ENCODE peak calls at places on chromosomes 5 and 9, in seven cellular contexts. I, X, N, E, J, S and L are unnamed samples.

GRCh38 chr5:76084496-76085285 is 1.5 kb downstream of the SV2C start:
- DNase-seq in I (no peak), X (peak; percentile 25), N (no peak), E (no peak), J (no peak), S (peak; percentile 4), L (peak; percentile 26)

GRCh38 chr9:121499427-121500164 is at the start of gene GGTA1:
- DNase-seq in I (peak; percentile 12), X (peak; percentile 49), N (no peak), E (peak; percentile 67), J (peak; percentile 13), S (peak; percentile 27), L (no peak)

GRCh38 chr5:73444499-73445432 is 3.8 kb downstream of the FOXD1 start:
- DNase-seq in I (no peak), X (peak; percentile 53), N (no peak), E (no peak), J (no peak), S (peak; percentile 5), L (no peak)

GRCh38 chr5:23820764-23821471 is 313.5 kb downstream of the PRDM9 start:
- DNase-seq in I (no peak), X (peak; percentile 18), N (no peak), E (no peak), J (no peak), S (no peak), L (no peak)

GRCh38 chr9:20363233-20363632 is 259.1 kb downstream of the MLLT3 start:
- DNase-seq in I (no peak), X (no peak), N (no peak), E (no peak), J (no peak), S (no peak), L (no peak)

GRCh38 chr5:96861044-96861443 is 15.3 kb upstream of the ERAP2 start:
- DNase-seq in I (no peak), X (no peak), N (no peak), E (no peak), J (no peak), S (no peak), L (no peak)

GRCh38 chr5:139226131-139226530 is 28.0 kb upstream of the SIL1 start:
- DNase-seq in I (no peak), X (no peak), N (no peak), E (no peak), J (no peak), S (no peak), L (no peak)

GRCh38 chr5:139638736-139639618 is 9.2 kb upstream of the CXXC5 start:
- DNase-seq in I (no peak), X (no peak), N (no peak), E (no peak), J (no peak), S (peak; percentile 2), L (peak; percentile 15)

GRCh38 chr5:121366515-121366914 is 485.2 kb upstream of the FTMT start:
- DNase-seq in I (no peak), X (peak; percentile 0), N (no peak), E (no peak), J (no peak), S (no peak), L (no peak)

GRCh38 chr5:69292349-69292748 is 40.3 kb downstream of the CCDC125 start:
- DNase-seq in I (no peak), X (no peak), N (no peak), E (no peak), J (no peak), S (no peak), L (no peak)

GRCh38 chr9:93417538-93417937 is 33.9 kb upstream of the FAM120A start:
- DNase-seq in I (no peak), X (no peak), N (no peak), E (no peak), J (no peak), S (no peak), L (no peak)

GRCh38 chr9:89044881-89045280 is 53.6 kb downstream of the S1PR3 start:
- DNase-seq in I (no peak), X (no peak), N (no peak), E (no peak), J (no peak), S (no peak), L (no peak)

GRCh38 chr5:118875131-118875530 is 113.2 kb downstream of the DTWD2 start:
- DNase-seq in I (no peak), X (no peak), N (no peak), E (no peak), J (no peak), S (no peak), L (no peak)

GRCh38 chr5:153831976-153832375 is 206.7 kb downstream of the FAM114A2 start:
- DNase-seq in I (no peak), X (peak; percentile 28), N (no peak), E (no peak), J (no peak), S (no peak), L (no peak)

GRCh38 chr9:36191290-36191645 is 547 bp downstream of the CLTA start:
- DNase-seq in I (no peak), X (peak; percentile 40), N (peak; percentile 13), E (peak; percentile 36), J (no peak), S (peak; percentile 57), L (no peak)

GRCh38 chr9:133532937-133533668 is 1.4 kb upstream of the ADAMTSL2 start:
- DNase-seq in I (peak; percentile 49), X (peak; percentile 36), N (peak; percentile 9), E (peak; percentile 89), J (peak; percentile 29), S (peak; percentile 88), L (peak; percentile 74)